ENCODE peak calls at places on chromosomes 11 and 22, in four cellular contexts. G is memory B cell; E is activated T-helper 1 cell treated with anti-CD3 and anti-CD28 coated beads, Interleukin-12 subunit alpha, Interleukin-12 subunit beta, Interleukin-2, Interleukin-4 antibody, amounts not matched to agents 30 ng/mL and 10 ng/mL and 1 ng/mL, durations not matched to agents 14 hours and 24 hours and 36 hours; P is activated naive CD8-positive, alpha-beta T cell treated with anti-CD3 and anti-CD28 coated beads for 36 hours. T is an unnamed sample.

GRCh38 chr11:47886096-47886495 is 37.9 kb upstream of the NUP160 start:
- DNase-seq in E (no peak), G (no peak), P (peak; percentile 8), T (no peak)

GRCh38 chr11:104164028-104164520 is at the start of gene PDGFD:
- DNase-seq in E (no peak), P (peak; percentile 31), G (peak; percentile 5), T (peak; percentile 96)

GRCh38 chr22:20437253-20438065 is at the start of gene SCARF2:
- DNase-seq in G (no peak), P (no peak), E (no peak), T (no peak)

GRCh38 chr11:120835601-120836228 is 188.2 kb upstream of the TBCEL start:
- DNase-seq in P (peak; percentile 12), E (no peak), G (no peak), T (no peak)

GRCh38 chr11:44321059-44321458 is 11.1 kb upstream of the ALX4 start:
- DNase-seq in P (no peak), E (no peak), G (no peak), T (no peak)

GRCh38 chr11:46247664-46248063 is 29.8 kb upstream of the CREB3L1 start:
- DNase-seq in G (no peak), E (no peak), P (no peak), T (peak; percentile 20)

GRCh38 chr11:101441747-101442146 is 142.1 kb downstream of the TRPC6 start:
- DNase-seq in G (no peak), E (no peak), P (no peak), T (no peak)

GRCh38 chr22:37283393-37283937 is 1.2 kb downstream of the CYTH4 start:
- DNase-seq in G (peak; percentile 54), E (peak; percentile 72), P (peak; percentile 45), T (peak; percentile 66)

GRCh38 chr11:47185305-47186075 is 744 bp downstream of the PACSIN3 start:
- DNase-seq in P (no peak), E (no peak), G (no peak), T (no peak)

GRCh38 chr22:41904450-41905410 is 10.1 kb downstream of the SHISA8 start:
- DNase-seq in P (no peak), E (no peak), G (no peak), T (peak; percentile 14)

GRCh38 chr22:28247667-28248363 is 328.8 kb upstream of the PITPNB start:
- DNase-seq in G (no peak), E (no peak), P (no peak), T (no peak)

GRCh38 chr11:34636127-34636526 is 15.2 kb downstream of the EHF start:
- DNase-seq in G (no peak), P (no peak), E (no peak), T (no peak)

GRCh38 chr11:124510279-124510678 is 33.2 kb downstream of the OR8B12 start:
- DNase-seq in E (no peak), G (no peak), P (no peak), T (no peak)

T was measured in NAMALWA.